ENCODE peak calls at places on chromosomes 6 and 20, in ten cellular contexts. L is MM.1S, Z is hepatocyte, C is AG04450, A is GM23338, H is left lung, Q is sigmoid colon, Y is A673, D is coronary artery, N is HCT116. F is an unnamed sample.

GRCh38 chr6:111417181-111417585 is 65.8 kb downstream of the REV3L start:
- DNase-seq in L (no peak), Z (no peak), C (no peak), A (no peak), H (no peak), Q (peak), Y (peak), D (no peak), N (no peak), F (peak)

GRCh38 chr6:99822741-99823512 is 171.1 kb downstream of the MCHR2 start:
- DNase-seq in L (peak), Z (peak), C (peak), A (peak), H (no peak), Q (no peak), Y (peak), D (no peak), N (peak), F (no peak)

GRCh38 chr20:51884561-51884960 is 82.2 kb upstream of the SALL4 start:
- DNase-seq in L (no peak), Z (no peak), C (no peak), A (no peak), H (no peak), Q (no peak), Y (no peak), D (no peak), N (no peak), F (no peak)

GRCh38 chr6:33166811-33167210 is 25.5 kb downstream of the COL11A2 start:
- DNase-seq in L (no peak), Z (no peak), C (no peak), A (no peak), H (no peak), Q (no peak), Y (no peak), D (no peak), N (no peak), F (no peak)

GRCh38 chr6:148501178-148501590 is 158.5 kb downstream of the SASH1 start:
- DNase-seq in L (no peak), Z (peak), C (no peak), A (no peak), H (no peak), Q (peak), Y (peak), D (peak), N (peak), F (peak)

GRCh38 chr20:47502801-47503239 is 1.1 kb downstream of the NCOA3 start:
- DNase-seq in L (peak), Z (peak), C (no peak), A (peak), H (no peak), Q (no peak), Y (peak), D (no peak), N (no peak), F (no peak)

GRCh38 chr20:59561614-59562277 is 42.6 kb upstream of the PHACTR3 start:
- DNase-seq in L (no peak), Z (no peak), C (no peak), A (no peak), H (no peak), Q (no peak), Y (no peak), D (no peak), N (no peak), F (no peak)

GRCh38 chr20:19588731-19589130 is 169.3 kb upstream of the RIN2 start:
- DNase-seq in L (peak), Z (peak), C (no peak), A (no peak), H (no peak), Q (peak), Y (peak), D (peak), N (no peak), F (no peak)

GRCh38 chr6:125421853-125422252 is 120.1 kb upstream of the HDDC2 start:
- DNase-seq in L (no peak), Z (peak), C (no peak), A (peak), H (no peak), Q (no peak), Y (no peak), D (peak), N (no peak), F (no peak)

GRCh38 chr6:3268680-3269079 is 9.9 kb downstream of the PSMG4 start:
- DNase-seq in L (no peak), Z (no peak), C (no peak), A (no peak), H (no peak), Q (no peak), Y (no peak), D (no peak), N (no peak), F (no peak)

GRCh38 chr6:48765352-48765961 is 654.5 kb upstream of the PTCHD4 start:
- DNase-seq in L (peak), Z (peak), C (peak), A (peak), H (no peak), Q (no peak), Y (peak), D (no peak), N (peak), F (no peak)

GRCh38 chr6:21587182-21587924 is 6.2 kb upstream of the SOX4 start:
- DNase-seq in L (peak), Z (peak), C (no peak), A (peak), H (peak), Q (peak), Y (peak), D (peak), N (peak), F (peak)

GRCh38 chr6:16752206-16752867 is 8.9 kb downstream of the ATXN1 start:
- DNase-seq in L (no peak), Z (peak), C (no peak), A (no peak), H (no peak), Q (no peak), Y (peak), D (no peak), N (no peak), F (no peak)

GRCh38 chr6:141824258-141824795 is 308.4 kb upstream of the GJE1 start:
- DNase-seq in L (no peak), Z (no peak), C (no peak), A (no peak), H (no peak), Q (no peak), Y (no peak), D (no peak), N (no peak), F (no peak)

GRCh38 chr6:163897030-163897429 is 482.5 kb downstream of the QKI start:
- DNase-seq in L (no peak), Z (no peak), C (no peak), A (no peak), H (no peak), Q (no peak), Y (no peak), D (no peak), N (no peak), F (peak)

GRCh38 chr6:145529582-145529981 is 205.7 kb downstream of the EPM2A start:
- DNase-seq in L (no peak), Z (no peak), C (no peak), A (no peak), H (no peak), Q (no peak), Y (no peak), D (no peak), N (no peak), F (no peak)

GRCh38 chr6:94751641-94752329 is 825.5 kb upstream of the MANEA start:
- DNase-seq in L (peak), Z (no peak), C (no peak), A (no peak), H (no peak), Q (no peak), Y (peak), D (no peak), N (no peak), F (no peak)

GRCh38 chr6:110180228-110181008 is at the start of gene CDC40:
- DNase-seq in L (no peak), Z (peak), C (no peak), A (no peak), H (peak), Q (peak), Y (no peak), D (peak), N (no peak), F (peak)

GRCh38 chr6:133631421-133631820 is 257.5 kb upstream of the TCF21 start:
- DNase-seq in L (no peak), Z (no peak), C (no peak), A (no peak), H (no peak), Q (no peak), Y (no peak), D (no peak), N (no peak), F (no peak)

GRCh38 chr6:89553446-89553845 is 85.1 kb downstream of the LYRM2 start:
- DNase-seq in L (no peak), Z (no peak), C (no peak), A (no peak), H (no peak), Q (no peak), Y (peak), D (no peak), N (no peak), F (no peak)

GRCh38 chr20:47360207-47360488 is 3.6 kb upstream of the ZMYND8 start:
- DNase-seq in L (no peak), Z (peak), C (no peak), A (no peak), H (no peak), Q (peak), Y (no peak), D (no peak), N (no peak), F (peak)

GRCh38 chr6:154197176-154197850 is 158.3 kb downstream of the OPRM1 start:
- DNase-seq in L (no peak), Z (no peak), C (peak), A (no peak), H (no peak), Q (no peak), Y (no peak), D (no peak), N (no peak), F (no peak)

GRCh38 chr6:141598487-141598886 is 534.2 kb upstream of the GJE1 start:
- DNase-seq in L (no peak), Z (no peak), C (no peak), A (no peak), H (no peak), Q (no peak), Y (no peak), D (no peak), N (no peak), F (no peak)

GRCh38 chr6:9467746-9468145 is 947.1 kb downstream of the TFAP2A start:
- DNase-seq in L (no peak), Z (peak), C (no peak), A (no peak), H (no peak), Q (no peak), Y (no peak), D (no peak), N (no peak), F (no peak)

DNA sequence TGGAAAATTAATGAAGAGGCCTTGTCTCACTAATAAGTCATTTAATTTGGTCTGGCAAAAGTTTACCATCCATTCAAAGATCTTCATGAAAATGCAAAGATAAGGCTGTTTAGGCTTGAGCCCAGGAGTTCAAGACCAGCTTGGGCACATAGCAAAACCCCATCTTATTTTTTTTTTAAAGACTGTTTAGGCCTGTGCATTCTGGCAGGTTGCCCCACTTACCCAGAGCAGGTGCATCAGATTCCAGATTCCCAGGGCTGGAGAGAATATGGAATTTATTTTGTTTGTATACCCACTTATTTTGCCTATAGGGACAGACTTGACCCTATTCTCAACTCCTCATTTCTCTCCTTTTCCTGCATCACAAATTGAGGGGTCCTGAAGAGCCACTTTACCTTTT is 5.7 kb downstream of the FOXO3 start:
- DNase-seq in L (no peak), Z (no peak), C (no peak), A (no peak), H (no peak), Q (no peak), Y (no peak), D (no peak), N (no peak), F (no peak)
- H3K27ac ChIP-seq in L (peak), Z (peak), C (no peak), A (no peak), H (peak), Q (peak), Y (no peak), D (peak), N (no peak), F (peak)

GRCh38 chr6:28205879-28206278 is 19.2 kb upstream of the ZSCAN9 start:
- DNase-seq in L (no peak), Z (no peak), C (no peak), A (no peak), H (no peak), Q (no peak), Y (no peak), D (no peak), N (no peak), F (no peak)
- H3K4me3 ChIP-seq in L (no peak), Z (no peak), C (no peak), A (no peak), H (no peak), Q (no peak), Y (no peak), D (no peak), N (no peak), F (no peak)

GRCh38 chr20:54068966-54069365 is 1.4 kb downstream of the BCAS1 start:
- DNase-seq in L (no peak), Z (no peak), C (no peak), A (peak), H (no peak), Q (no peak), Y (no peak), D (no peak), N (no peak), F (no peak)

GRCh38 chr20:54068495-54068894 is 1.9 kb downstream of the BCAS1 start:
- DNase-seq in L (no peak), Z (no peak), C (no peak), A (no peak), H (no peak), Q (no peak), Y (no peak), D (no peak), N (no peak), F (no peak)

GRCh38 chr20:54070187-54070987 is at the start of gene BCAS1:
- DNase-seq in L (no peak), Z (peak), C (no peak), A (peak), H (no peak), Q (no peak), Y (no peak), D (no peak), N (no peak), F (no peak)

GRCh38 chr20:54067606-54068174 is 2.7 kb downstream of the BCAS1 start:
- DNase-seq in L (peak), Z (peak), C (no peak), A (peak), H (peak), Q (no peak), Y (peak), D (no peak), N (peak), F (no peak)

GRCh38 chr20:54069501-54069971 is 858 bp downstream of the BCAS1 start:
- DNase-seq in L (no peak), Z (no peak), C (no peak), A (peak), H (no peak), Q (no peak), Y (peak), D (no peak), N (no peak), F (no peak)
- H3K27ac ChIP-seq in L (no peak), Z (peak), C (no peak), A (no peak), H (no peak), Q (no peak), Y (no peak), D (no peak), N (no peak), F (no peak)

GRCh38 chr6:31113861-31114539 is 600 bp upstream of the PSORS1C1 start:
- DNase-seq in L (no peak), Z (peak), C (no peak), A (no peak), H (no peak), Q (no peak), Y (peak), D (no peak), N (no peak), F (no peak)
- H3K4me3 ChIP-seq in L (no peak), Z (no peak), C (no peak), A (no peak), H (no peak), Q (no peak), Y (no peak), D (no peak), N (peak), F (no peak)

GRCh38 chr6:131949615-131949908 is 1.6 kb downstream of the CCN2 start:
- DNase-seq in L (no peak), Z (no peak), C (peak), A (no peak), H (no peak), Q (no peak), Y (no peak), D (no peak), N (no peak), F (no peak)

GRCh38 chr6:131948692-131949614 is 2.2 kb downstream of the CCN2 start:
- DNase-seq in L (no peak), Z (peak), C (peak), A (no peak), H (no peak), Q (peak), Y (peak), D (no peak), N (no peak), F (no peak)

GRCh38 chr6:131950767-131951575 is at the start of gene CCN2:
- DNase-seq in L (peak), Z (peak), C (peak), A (peak), H (peak), Q (peak), Y (peak), D (peak), N (peak), F (peak)

GRCh38 chr6:131951576-131952230 is 531 bp upstream of the CCN2 start:
- DNase-seq in L (no peak), Z (no peak), C (no peak), A (peak), H (no peak), Q (no peak), Y (peak), D (no peak), N (no peak), F (no peak)

GRCh38 chr6:131949909-131950766 is 1.0 kb downstream of the CCN2 start:
- DNase-seq in L (peak), Z (peak), C (peak), A (peak), H (peak), Q (peak), Y (peak), D (peak), N (peak), F (peak)
- H3K27ac ChIP-seq in L (no peak), Z (peak), C (peak), A (no peak), H (peak), Q (peak), Y (peak), D (peak), N (peak), F (peak)

GRCh38 chr20:38645318-38645717 is 43.7 kb downstream of the ARHGAP40 start:
- DNase-seq in L (no peak), Z (no peak), C (no peak), A (no peak), H (no peak), Q (no peak), Y (no peak), D (no peak), N (no peak), F (no peak)

GRCh38 chr20:38644588-38644987 is 43.0 kb downstream of the ARHGAP40 start:
- DNase-seq in L (no peak), Z (no peak), C (no peak), A (no peak), H (no peak), Q (no peak), Y (no peak), D (no peak), N (no peak), F (no peak)

GRCh38 chr20:38642498-38642897 is 40.9 kb downstream of the ARHGAP40 start:
- DNase-seq in L (no peak), Z (no peak), C (no peak), A (no peak), H (no peak), Q (no peak), Y (no peak), D (no peak), N (no peak), F (no peak)

GRCh38 chr20:38649275-38649891 is 47.8 kb downstream of the ARHGAP40 start:
- DNase-seq in L (no peak), Z (peak), C (no peak), A (peak), H (no peak), Q (no peak), Y (peak), D (no peak), N (no peak), F (no peak)

DNA sequence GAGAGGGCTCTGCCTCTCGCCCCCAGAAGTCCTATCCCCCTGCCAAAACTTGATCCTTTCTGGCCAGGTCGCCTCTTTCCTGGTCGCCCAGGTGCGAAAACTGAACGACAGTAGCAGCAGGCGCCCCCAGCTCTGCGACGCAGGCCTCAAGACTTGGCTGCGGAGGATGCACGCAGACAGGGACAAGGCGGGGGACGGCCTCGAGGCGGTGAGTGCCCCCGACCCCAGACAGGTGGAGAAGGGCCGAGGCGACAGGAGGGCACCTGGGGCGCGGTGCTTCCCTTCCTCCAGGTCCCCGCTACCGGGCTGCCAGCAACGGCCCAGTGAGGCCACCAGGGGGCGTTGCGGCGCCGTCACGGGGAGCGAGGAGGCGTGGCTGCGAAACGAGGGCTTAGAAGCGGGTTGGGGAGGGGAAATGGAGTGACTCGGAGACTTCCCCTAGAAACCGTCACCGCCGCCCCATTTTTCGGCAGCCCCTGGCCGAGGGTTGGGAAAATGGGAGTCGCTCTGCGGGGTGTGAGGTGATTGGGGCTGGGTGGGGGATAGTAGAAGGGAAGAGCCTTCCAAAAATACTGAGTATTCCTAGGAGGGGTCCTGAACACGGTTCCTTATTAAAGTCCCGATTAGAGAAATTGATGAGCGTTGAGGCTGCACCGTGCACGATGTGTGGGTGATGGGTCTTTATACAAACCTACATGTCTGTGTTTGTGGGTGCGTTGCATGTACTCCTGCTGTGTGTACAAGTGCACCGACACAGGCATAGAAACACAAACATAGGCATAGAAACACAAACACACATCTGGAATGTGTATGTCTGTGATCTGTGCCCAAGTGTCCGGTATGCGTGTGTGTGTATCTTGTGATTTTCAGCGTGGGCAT is 44.6 kb downstream of the ARHGAP40 start:
- DNase-seq in L (peak), Z (peak), C (peak), A (peak), H (peak), Q (peak), Y (peak), D (peak), N (peak), F (peak)
- H3K4me3 ChIP-seq in L (peak), Z (peak), C (peak), A (peak), H (no peak), Q (no peak), Y (peak), D (peak), N (peak), F (peak)

GRCh38 chr20:63864545-63864977 is 509 bp upstream of the TPD52L2 start:
- DNase-seq in L (peak), Z (no peak), C (no peak), A (no peak), H (no peak), Q (no peak), Y (no peak), D (no peak), N (no peak), F (no peak)
- H3K27ac ChIP-seq in L (peak), Z (peak), C (no peak), A (peak), H (peak), Q (peak), Y (peak), D (peak), N (peak), F (peak)

GRCh38 chr20:10556519-10557083 is 117.2 kb downstream of the JAG1 start:
- DNase-seq in L (no peak), Z (no peak), C (no peak), A (no peak), H (no peak), Q (no peak), Y (no peak), D (no peak), N (no peak), F (no peak)

GRCh38 chr20:10559266-10559665 is 114.5 kb downstream of the JAG1 start:
- DNase-seq in L (no peak), Z (no peak), C (no peak), A (no peak), H (no peak), Q (no peak), Y (no peak), D (no peak), N (no peak), F (no peak)

GRCh38 chr20:10560681-10561080 is 113.1 kb downstream of the JAG1 start:
- DNase-seq in L (no peak), Z (no peak), C (no peak), A (no peak), H (no peak), Q (no peak), Y (no peak), D (no peak), N (no peak), F (no peak)

GRCh38 chr20:10557685-10558084 is 116.1 kb downstream of the JAG1 start:
- DNase-seq in L (no peak), Z (no peak), C (no peak), A (peak), H (no peak), Q (no peak), Y (no peak), D (no peak), N (no peak), F (no peak)

GRCh38 chr20:10558635-10559187 is 115.1 kb downstream of the JAG1 start:
- DNase-seq in L (no peak), Z (no peak), C (peak), A (no peak), H (no peak), Q (no peak), Y (no peak), D (no peak), N (no peak), F (no peak)
- H3K4me3 ChIP-seq in L (no peak), Z (no peak), C (no peak), A (no peak), H (no peak), Q (no peak), Y (no peak), D (peak), N (no peak), F (no peak)